ENCODE peak calls at places on chromosomes 2 and 18, in seven cellular contexts. T is A549, M is brain microvascular endothelial cell, L is ovary, Z is fibroblast of mammary gland, Y is HAP-1, V is cardiac fibroblast. X is an unnamed sample.

GRCh38 chr2:150732064-150732463 is 244.6 kb upstream of the RND3 start:
- DNase-seq in T (peak; percentile 4), M (peak; percentile 47), L (no peak), Z (peak; percentile 78), Y (no peak), V (peak; percentile 75), X (no peak)

GRCh38 chr2:234710066-234710465 is 213.2 kb upstream of the ARL4C start:
- DNase-seq in T (no peak), M (no peak), L (no peak), Z (no peak), Y (no peak), V (no peak), X (no peak)

GRCh38 chr18:52409732-52410131 is 69.7 kb downstream of the DCC start:
- DNase-seq in T (peak; percentile 25), M (no peak), L (no peak), Z (no peak), Y (no peak), V (no peak), X (no peak)

GRCh38 chr2:143125647-143126046 is 3.6 kb upstream of the ARHGAP15 start:
- DNase-seq in T (no peak), M (peak; percentile 35), L (no peak), Z (peak; percentile 7), Y (no peak), V (peak; percentile 2), X (no peak)

GRCh38 chr2:125745514-125745913 is 910.4 kb upstream of the GYPC start:
- DNase-seq in T (peak; percentile 29), M (peak; percentile 1), L (no peak), Z (peak; percentile 1), Y (no peak), V (peak; percentile 6), X (peak; percentile 76)

GRCh38 chr18:49045585-49045984 is 94.8 kb upstream of the SMAD7 start:
- DNase-seq in T (no peak), M (no peak), L (no peak), Z (no peak), Y (no peak), V (no peak), X (no peak)

GRCh38 chr2:232219496-232219870 is 159.1 kb upstream of the ALPP start:
- DNase-seq in T (no peak), M (no peak), L (no peak), Z (no peak), Y (no peak), V (no peak), X (no peak)

GRCh38 chr2:163175294-163175693 is 336.7 kb upstream of the KCNH7 start:
- DNase-seq in T (no peak), M (no peak), L (no peak), Z (no peak), Y (no peak), V (no peak), X (no peak)

GRCh38 chr2:217694296-217694695 is 308.5 kb downstream of the TNS1 start:
- DNase-seq in T (no peak), M (no peak), L (no peak), Z (no peak), Y (no peak), V (no peak), X (no peak)

GRCh38 chr18:79315589-79315988 is 80.1 kb upstream of the NFATC1 start:
- DNase-seq in T (no peak), M (no peak), L (no peak), Z (no peak), Y (no peak), V (no peak), X (no peak)

GRCh38 chr2:215624423-215624829 is 188.6 kb upstream of the FN1 start:
- DNase-seq in T (peak; percentile 56), M (peak; percentile 90), L (no peak), Z (peak; percentile 100), Y (no peak), V (peak; percentile 99), X (no peak)

GRCh38 chr2:119712571-119712970 is 33.6 kb downstream of the TMEM177 start:
- DNase-seq in T (no peak), M (no peak), L (no peak), Z (no peak), Y (no peak), V (no peak), X (no peak)

GRCh38 chr2:57407742-57408343 is 638.8 kb upstream of the VRK2 start:
- DNase-seq in T (no peak), M (no peak), L (no peak), Z (no peak), Y (no peak), V (no peak), X (peak; percentile 90)

GRCh38 chr2:109246616-109247015 is 117.6 kb downstream of the SH3RF3 start:
- DNase-seq in T (no peak), M (no peak), L (no peak), Z (no peak), Y (no peak), V (no peak), X (no peak)

GRCh38 chr2:98277156-98277859 is 68.9 kb upstream of the CNGA3 start:
- DNase-seq in T (no peak), M (no peak), L (no peak), Z (no peak), Y (no peak), V (no peak), X (no peak)

GRCh38 chr2:34102359-34102758 is 503.3 kb upstream of the FAM98A start:
- DNase-seq in T (no peak), M (peak; percentile 39), L (no peak), Z (peak; percentile 67), Y (no peak), V (peak; percentile 65), X (no peak)

GRCh38 chr18:50051288-50051687 is 143.7 kb downstream of the MYO5B start:
- DNase-seq in T (peak; percentile 13), M (no peak), L (no peak), Z (peak; percentile 14), Y (peak; percentile 39), V (no peak), X (peak; percentile 3)

GRCh38 chr2:71510196-71510807 is 56.9 kb downstream of the DYSF start:
- DNase-seq in T (peak; percentile 64), M (peak; percentile 55), L (peak; percentile 72), Z (peak; percentile 46), Y (peak; percentile 50), V (peak; percentile 75), X (peak; percentile 60)

DNA sequence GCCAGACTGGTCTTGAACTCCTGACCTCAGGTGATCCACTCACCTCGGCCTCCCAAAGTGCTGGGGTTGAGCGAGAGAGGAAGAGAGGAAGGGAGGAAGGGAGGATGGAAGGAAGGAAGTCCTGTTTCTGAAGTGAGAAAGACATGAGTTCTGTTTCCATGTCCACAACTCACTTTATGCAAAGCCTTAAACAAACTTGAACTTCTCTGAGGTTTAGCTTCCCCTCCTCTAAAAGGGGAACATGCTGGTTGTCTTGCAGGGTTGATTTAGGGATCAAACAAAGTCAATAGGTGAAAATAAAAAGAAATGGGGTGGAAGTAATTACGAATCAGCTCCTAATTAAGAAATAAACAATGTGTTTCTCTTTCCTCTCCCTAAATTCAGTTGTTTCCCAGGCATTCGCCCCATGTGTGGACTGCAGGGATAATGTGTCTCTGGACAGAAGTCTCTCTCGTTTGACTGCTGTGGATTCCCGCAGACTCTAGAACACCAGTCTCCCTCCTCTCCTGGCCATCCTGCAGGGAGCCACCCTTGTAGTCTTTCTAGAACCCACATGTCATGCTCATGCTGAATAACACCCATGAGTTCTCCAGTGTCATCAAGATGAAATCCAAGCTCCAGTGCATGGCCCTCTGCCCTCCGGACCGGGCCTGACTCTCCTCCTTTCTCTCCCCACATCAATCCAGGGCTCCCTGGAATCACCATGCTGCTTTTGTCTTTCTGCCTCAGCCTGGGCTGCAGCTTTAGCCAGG is 229.3 kb upstream of the TRIB2 start:
- DNase-seq in T (no peak), M (no peak), L (no peak), Z (no peak), Y (no peak), V (no peak), X (no peak)
- H3K4me3 ChIP-seq in T (no peak overlapping the region), M (no peak overlapping the region), L (no peak overlapping the region), Z (no peak overlapping the region), Y (no peak overlapping the region), V (no peak overlapping the region), X (no peak overlapping the region)

GRCh38 chr18:22166070-22166972 is 3.1 kb upstream of the GATA6 start:
- DNase-seq in T (peak; percentile 11), M (no peak), L (peak; percentile 85), Z (no peak), Y (no peak), V (peak; percentile 36), X (no peak)

GRCh38 chr18:22163432-22163831 is 6.0 kb upstream of the GATA6 start:
- DNase-seq in T (no peak), M (no peak), L (no peak), Z (no peak), Y (no peak), V (no peak), X (no peak)

GRCh38 chr18:22165049-22165602 is 4.3 kb upstream of the GATA6 start:
- DNase-seq in T (no peak), M (no peak), L (peak; percentile 65), Z (no peak), Y (no peak), V (no peak), X (no peak)

GRCh38 chr18:22165603-22166069 is 3.8 kb upstream of the GATA6 start:
- DNase-seq in T (no peak), M (no peak), L (peak; percentile 57), Z (no peak), Y (no peak), V (no peak), X (no peak)

GRCh38 chr18:22164337-22165048 is 4.9 kb upstream of the GATA6 start:
- DNase-seq in T (no peak), M (no peak), L (no peak), Z (no peak), Y (no peak), V (no peak), X (no peak)
- H3K4me3 ChIP-seq in T (no peak overlapping the region), M (no peak overlapping the region), L (peak overlapping the region; percentile 98), Z (no peak overlapping the region), Y (no peak overlapping the region), V (peak overlapping the region; percentile 11), X (peak overlapping the region; percentile 24)

GRCh38 chr2:201858267-201858666 is 51.9 kb downstream of the CDK15 start:
- DNase-seq in T (no peak), M (no peak), L (no peak), Z (no peak), Y (no peak), V (no peak), X (no peak)
- H3K4me3 ChIP-seq in T (no peak overlapping the region), M (no peak overlapping the region), L (no peak overlapping the region), Z (no peak overlapping the region), Y (no peak overlapping the region), V (no peak overlapping the region), X (no peak overlapping the region)

GRCh38 chr2:240043279-240043990 is 9.9 kb downstream of the OR6B3 start:
- DNase-seq in T (no peak), M (no peak), L (no peak), Z (no peak), Y (no peak), V (no peak), X (no peak)
- H3K4me3 ChIP-seq in T (no peak overlapping the region), M (no peak overlapping the region), L (no peak overlapping the region), Z (no peak overlapping the region), Y (no peak overlapping the region), V (no peak overlapping the region), X (no peak overlapping the region)